ENCODE peak calls at places on chromosomes 5 and 9, in five cellular contexts. One of them, this sample, is unnamed.

GRCh38 chr5:177040814-177041410 is 18.4 kb downstream of the ZNF346 start:
- ATAC-seq in RWPE2: no peak
- ATAC-seq in stimulated activated naive CD8-positive, alpha-beta T cell treated with anti-CD3 and anti-CD28 coated beads, Interleukin-15, Interleukin-2, amounts not matched to agents 100 U/mL and 50 U/mL, for 24 hours: no peak
- ATAC-seq in naive thymus-derived CD8-positive, alpha-beta T cell: no peak
- ATAC-seq in activated T-cell treated with anti-CD3 and anti-CD28 coated beads, Interleukin-2, amount 50 U/mL, for 4 hours: no peak
- ATAC-seq in this sample: peak; percentile 24

GRCh38 chr5:116738270-116738947 is 163.8 kb upstream of the SEMA6A start:
- ATAC-seq in activated T-cell treated with anti-CD3 and anti-CD28 coated beads, Interleukin-2, amount 50 U/mL, for 4 hours: no peak
- ATAC-seq in naive thymus-derived CD8-positive, alpha-beta T cell: no peak
- ATAC-seq in RWPE2: no peak
- ATAC-seq in stimulated activated naive CD8-positive, alpha-beta T cell treated with anti-CD3 and anti-CD28 coated beads, Interleukin-15, Interleukin-2, amounts not matched to agents 100 U/mL and 50 U/mL, for 24 hours: no peak
- ATAC-seq in this sample: no peak

GRCh38 chr5:143417503-143418139 is 14.1 kb upstream of the NR3C1 start:
- ATAC-seq in RWPE2: no peak
- ATAC-seq in naive thymus-derived CD8-positive, alpha-beta T cell: no peak
- ATAC-seq in stimulated activated naive CD8-positive, alpha-beta T cell treated with anti-CD3 and anti-CD28 coated beads, Interleukin-15, Interleukin-2, amounts not matched to agents 100 U/mL and 50 U/mL, for 24 hours: no peak
- ATAC-seq in activated T-cell treated with anti-CD3 and anti-CD28 coated beads, Interleukin-2, amount 50 U/mL, for 4 hours: no peak
- ATAC-seq in this sample: no peak

GRCh38 chr5:14272548-14273205 is 129.5 kb downstream of the TRIO start:
- ATAC-seq in activated T-cell treated with anti-CD3 and anti-CD28 coated beads, Interleukin-2, amount 50 U/mL, for 4 hours: no peak
- ATAC-seq in stimulated activated naive CD8-positive, alpha-beta T cell treated with anti-CD3 and anti-CD28 coated beads, Interleukin-15, Interleukin-2, amounts not matched to agents 100 U/mL and 50 U/mL, for 24 hours: no peak
- ATAC-seq in naive thymus-derived CD8-positive, alpha-beta T cell: no peak
- ATAC-seq in RWPE2: no peak
- ATAC-seq in this sample: no peak

GRCh38 chr5:108259306-108259705 is 122.6 kb downstream of the FBXL17 start:
- ATAC-seq in RWPE2: no peak
- ATAC-seq in stimulated activated naive CD8-positive, alpha-beta T cell treated with anti-CD3 and anti-CD28 coated beads, Interleukin-15, Interleukin-2, amounts not matched to agents 100 U/mL and 50 U/mL, for 24 hours: no peak
- ATAC-seq in naive thymus-derived CD8-positive, alpha-beta T cell: no peak
- ATAC-seq in activated T-cell treated with anti-CD3 and anti-CD28 coated beads, Interleukin-2, amount 50 U/mL, for 4 hours: no peak
- ATAC-seq in this sample: no peak

GRCh38 chr9:93976081-93976480 is 20.9 kb upstream of the BARX1 start:
- ATAC-seq in naive thymus-derived CD8-positive, alpha-beta T cell: no peak
- ATAC-seq in stimulated activated naive CD8-positive, alpha-beta T cell treated with anti-CD3 and anti-CD28 coated beads, Interleukin-15, Interleukin-2, amounts not matched to agents 100 U/mL and 50 U/mL, for 24 hours: no peak
- ATAC-seq in RWPE2: no peak
- ATAC-seq in activated T-cell treated with anti-CD3 and anti-CD28 coated beads, Interleukin-2, amount 50 U/mL, for 4 hours: no peak
- ATAC-seq in this sample: no peak

GRCh38 chr5:131615953-131616352 is 19.1 kb downstream of the RAPGEF6 start:
- ATAC-seq in stimulated activated naive CD8-positive, alpha-beta T cell treated with anti-CD3 and anti-CD28 coated beads, Interleukin-15, Interleukin-2, amounts not matched to agents 100 U/mL and 50 U/mL, for 24 hours: no peak
- ATAC-seq in naive thymus-derived CD8-positive, alpha-beta T cell: no peak
- ATAC-seq in activated T-cell treated with anti-CD3 and anti-CD28 coated beads, Interleukin-2, amount 50 U/mL, for 4 hours: no peak
- ATAC-seq in RWPE2: no peak
- ATAC-seq in this sample: no peak

GRCh38 chr5:78908173-78908901 is 76.8 kb downstream of the ARSB start:
- ATAC-seq in RWPE2: no peak
- ATAC-seq in activated T-cell treated with anti-CD3 and anti-CD28 coated beads, Interleukin-2, amount 50 U/mL, for 4 hours: no peak
- ATAC-seq in naive thymus-derived CD8-positive, alpha-beta T cell: no peak
- ATAC-seq in stimulated activated naive CD8-positive, alpha-beta T cell treated with anti-CD3 and anti-CD28 coated beads, Interleukin-15, Interleukin-2, amounts not matched to agents 100 U/mL and 50 U/mL, for 24 hours: no peak
- ATAC-seq in this sample: no peak

GRCh38 chr5:82106806-82107205 is 135.0 kb downstream of the ATG10 start:
- ATAC-seq in naive thymus-derived CD8-positive, alpha-beta T cell: no peak
- ATAC-seq in RWPE2: no peak
- ATAC-seq in activated T-cell treated with anti-CD3 and anti-CD28 coated beads, Interleukin-2, amount 50 U/mL, for 4 hours: no peak
- ATAC-seq in stimulated activated naive CD8-positive, alpha-beta T cell treated with anti-CD3 and anti-CD28 coated beads, Interleukin-15, Interleukin-2, amounts not matched to agents 100 U/mL and 50 U/mL, for 24 hours: no peak
- ATAC-seq in this sample: no peak

GRCh38 chr5:62115009-62115408 is 191.0 kb upstream of the KIF2A start:
- ATAC-seq in activated T-cell treated with anti-CD3 and anti-CD28 coated beads, Interleukin-2, amount 50 U/mL, for 4 hours: no peak
- ATAC-seq in stimulated activated naive CD8-positive, alpha-beta T cell treated with anti-CD3 and anti-CD28 coated beads, Interleukin-15, Interleukin-2, amounts not matched to agents 100 U/mL and 50 U/mL, for 24 hours: no peak
- ATAC-seq in naive thymus-derived CD8-positive, alpha-beta T cell: no peak
- ATAC-seq in RWPE2: no peak
- ATAC-seq in this sample: no peak

GRCh38 chr9:115369322-115369957 is 251.5 kb upstream of the TNC start:
- ATAC-seq in stimulated activated naive CD8-positive, alpha-beta T cell treated with anti-CD3 and anti-CD28 coated beads, Interleukin-15, Interleukin-2, amounts not matched to agents 100 U/mL and 50 U/mL, for 24 hours: no peak
- ATAC-seq in activated T-cell treated with anti-CD3 and anti-CD28 coated beads, Interleukin-2, amount 50 U/mL, for 4 hours: no peak
- ATAC-seq in RWPE2: no peak
- ATAC-seq in naive thymus-derived CD8-positive, alpha-beta T cell: no peak
- ATAC-seq in this sample: no peak

GRCh38 chr5:175588709-175589429 is 69.0 kb upstream of the HRH2 start:
- ATAC-seq in naive thymus-derived CD8-positive, alpha-beta T cell: no peak
- ATAC-seq in RWPE2: no peak
- ATAC-seq in activated T-cell treated with anti-CD3 and anti-CD28 coated beads, Interleukin-2, amount 50 U/mL, for 4 hours: no peak
- ATAC-seq in stimulated activated naive CD8-positive, alpha-beta T cell treated with anti-CD3 and anti-CD28 coated beads, Interleukin-15, Interleukin-2, amounts not matched to agents 100 U/mL and 50 U/mL, for 24 hours: no peak
- ATAC-seq in this sample: no peak

GRCh38 chr5:142134333-142135010 is 25.9 kb downstream of the NDFIP1 start:
- ATAC-seq in stimulated activated naive CD8-positive, alpha-beta T cell treated with anti-CD3 and anti-CD28 coated beads, Interleukin-15, Interleukin-2, amounts not matched to agents 100 U/mL and 50 U/mL, for 24 hours: no peak
- ATAC-seq in naive thymus-derived CD8-positive, alpha-beta T cell: no peak
- ATAC-seq in activated T-cell treated with anti-CD3 and anti-CD28 coated beads, Interleukin-2, amount 50 U/mL, for 4 hours: no peak
- ATAC-seq in RWPE2: no peak
- ATAC-seq in this sample: no peak

GRCh38 chr9:133892193-133892920 is 99.8 kb downstream of the VAV2 start:
- ATAC-seq in naive thymus-derived CD8-positive, alpha-beta T cell: no peak
- ATAC-seq in activated T-cell treated with anti-CD3 and anti-CD28 coated beads, Interleukin-2, amount 50 U/mL, for 4 hours: no peak
- ATAC-seq in stimulated activated naive CD8-positive, alpha-beta T cell treated with anti-CD3 and anti-CD28 coated beads, Interleukin-15, Interleukin-2, amounts not matched to agents 100 U/mL and 50 U/mL, for 24 hours: no peak
- ATAC-seq in RWPE2: no peak
- ATAC-seq in this sample: no peak

GRCh38 chr9:2704504-2704903 is 12.8 kb upstream of the KCNV2 start:
- ATAC-seq in RWPE2: no peak
- ATAC-seq in activated T-cell treated with anti-CD3 and anti-CD28 coated beads, Interleukin-2, amount 50 U/mL, for 4 hours: no peak
- ATAC-seq in stimulated activated naive CD8-positive, alpha-beta T cell treated with anti-CD3 and anti-CD28 coated beads, Interleukin-15, Interleukin-2, amounts not matched to agents 100 U/mL and 50 U/mL, for 24 hours: no peak
- ATAC-seq in naive thymus-derived CD8-positive, alpha-beta T cell: no peak
- ATAC-seq in this sample: no peak

GRCh38 chr9:73073337-73074175 is 78.1 kb upstream of the ANXA1 start:
- ATAC-seq in stimulated activated naive CD8-positive, alpha-beta T cell treated with anti-CD3 and anti-CD28 coated beads, Interleukin-15, Interleukin-2, amounts not matched to agents 100 U/mL and 50 U/mL, for 24 hours: no peak
- ATAC-seq in activated T-cell treated with anti-CD3 and anti-CD28 coated beads, Interleukin-2, amount 50 U/mL, for 4 hours: no peak
- ATAC-seq in naive thymus-derived CD8-positive, alpha-beta T cell: no peak
- ATAC-seq in RWPE2: no peak
- ATAC-seq in this sample: no peak

GRCh38 chr5:172860520-172861443 is 26.7 kb downstream of the ERGIC1 start:
- ATAC-seq in RWPE2: peak; percentile 91
- ATAC-seq in activated T-cell treated with anti-CD3 and anti-CD28 coated beads, Interleukin-2, amount 50 U/mL, for 4 hours: no peak
- ATAC-seq in naive thymus-derived CD8-positive, alpha-beta T cell: no peak
- ATAC-seq in stimulated activated naive CD8-positive, alpha-beta T cell treated with anti-CD3 and anti-CD28 coated beads, Interleukin-15, Interleukin-2, amounts not matched to agents 100 U/mL and 50 U/mL, for 24 hours: no peak
- ATAC-seq in this sample: no peak

GRCh38 chr9:137445930-137446431 is 4.8 kb upstream of the ENTPD8 start:
- ATAC-seq in RWPE2: no peak
- ATAC-seq in stimulated activated naive CD8-positive, alpha-beta T cell treated with anti-CD3 and anti-CD28 coated beads, Interleukin-15, Interleukin-2, amounts not matched to agents 100 U/mL and 50 U/mL, for 24 hours: no peak
- ATAC-seq in naive thymus-derived CD8-positive, alpha-beta T cell: no peak
- ATAC-seq in activated T-cell treated with anti-CD3 and anti-CD28 coated beads, Interleukin-2, amount 50 U/mL, for 4 hours: no peak
- ATAC-seq in this sample: no peak

GRCh38 chr9:90827181-90827866 is 25.7 kb downstream of the SYK start:
- ATAC-seq in activated T-cell treated with anti-CD3 and anti-CD28 coated beads, Interleukin-2, amount 50 U/mL, for 4 hours: no peak
- ATAC-seq in stimulated activated naive CD8-positive, alpha-beta T cell treated with anti-CD3 and anti-CD28 coated beads, Interleukin-15, Interleukin-2, amounts not matched to agents 100 U/mL and 50 U/mL, for 24 hours: no peak
- ATAC-seq in naive thymus-derived CD8-positive, alpha-beta T cell: no peak
- ATAC-seq in RWPE2: no peak
- ATAC-seq in this sample: no peak

GRCh38 chr5:57366744-57367143 is 115.9 kb downstream of the ACTBL2 start:
- ATAC-seq in naive thymus-derived CD8-positive, alpha-beta T cell: no peak
- ATAC-seq in stimulated activated naive CD8-positive, alpha-beta T cell treated with anti-CD3 and anti-CD28 coated beads, Interleukin-15, Interleukin-2, amounts not matched to agents 100 U/mL and 50 U/mL, for 24 hours: no peak
- ATAC-seq in RWPE2: peak; percentile 98
- ATAC-seq in activated T-cell treated with anti-CD3 and anti-CD28 coated beads, Interleukin-2, amount 50 U/mL, for 4 hours: no peak
- ATAC-seq in this sample: no peak

GRCh38 chr5:60961685-60962084 is 16.7 kb downstream of the NDUFAF2 start:
- ATAC-seq in naive thymus-derived CD8-positive, alpha-beta T cell: no peak
- ATAC-seq in activated T-cell treated with anti-CD3 and anti-CD28 coated beads, Interleukin-2, amount 50 U/mL, for 4 hours: no peak
- ATAC-seq in stimulated activated naive CD8-positive, alpha-beta T cell treated with anti-CD3 and anti-CD28 coated beads, Interleukin-15, Interleukin-2, amounts not matched to agents 100 U/mL and 50 U/mL, for 24 hours: no peak
- ATAC-seq in RWPE2: no peak
- ATAC-seq in this sample: no peak

GRCh38 chr5:151800527-151800926 is 28.8 kb downstream of the G3BP1 start:
- ATAC-seq in stimulated activated naive CD8-positive, alpha-beta T cell treated with anti-CD3 and anti-CD28 coated beads, Interleukin-15, Interleukin-2, amounts not matched to agents 100 U/mL and 50 U/mL, for 24 hours: no peak
- ATAC-seq in RWPE2: no peak
- ATAC-seq in naive thymus-derived CD8-positive, alpha-beta T cell: peak; percentile 30
- ATAC-seq in activated T-cell treated with anti-CD3 and anti-CD28 coated beads, Interleukin-2, amount 50 U/mL, for 4 hours: no peak
- ATAC-seq in this sample: no peak

GRCh38 chr5:137414112-137414511 is 85.0 kb downstream of the SPOCK1 start:
- ATAC-seq in naive thymus-derived CD8-positive, alpha-beta T cell: no peak
- ATAC-seq in stimulated activated naive CD8-positive, alpha-beta T cell treated with anti-CD3 and anti-CD28 coated beads, Interleukin-15, Interleukin-2, amounts not matched to agents 100 U/mL and 50 U/mL, for 24 hours: no peak
- ATAC-seq in RWPE2: no peak
- ATAC-seq in activated T-cell treated with anti-CD3 and anti-CD28 coated beads, Interleukin-2, amount 50 U/mL, for 4 hours: no peak
- ATAC-seq in this sample: no peak

GRCh38 chr5:143376911-143377838 is 26.3 kb downstream of the NR3C1 start:
- ATAC-seq in stimulated activated naive CD8-positive, alpha-beta T cell treated with anti-CD3 and anti-CD28 coated beads, Interleukin-15, Interleukin-2, amounts not matched to agents 100 U/mL and 50 U/mL, for 24 hours: no peak
- ATAC-seq in naive thymus-derived CD8-positive, alpha-beta T cell: no peak
- ATAC-seq in activated T-cell treated with anti-CD3 and anti-CD28 coated beads, Interleukin-2, amount 50 U/mL, for 4 hours: no peak
- ATAC-seq in RWPE2: peak; percentile 95
- ATAC-seq in this sample: peak; percentile 26

GRCh38 chr9:36802171-36802920 is 229.7 kb downstream of the MELK start:
- ATAC-seq in stimulated activated naive CD8-positive, alpha-beta T cell treated with anti-CD3 and anti-CD28 coated beads, Interleukin-15, Interleukin-2, amounts not matched to agents 100 U/mL and 50 U/mL, for 24 hours: no peak
- ATAC-seq in RWPE2: peak; percentile 83
- ATAC-seq in naive thymus-derived CD8-positive, alpha-beta T cell: no peak
- ATAC-seq in activated T-cell treated with anti-CD3 and anti-CD28 coated beads, Interleukin-2, amount 50 U/mL, for 4 hours: no peak
- ATAC-seq in this sample: no peak

GRCh38 chr5:95883185-95884020 is 60.9 kb upstream of the GLRX start:
- ATAC-seq in activated T-cell treated with anti-CD3 and anti-CD28 coated beads, Interleukin-2, amount 50 U/mL, for 4 hours: peak; percentile 23
- ATAC-seq in RWPE2: peak; percentile 14
- ATAC-seq in naive thymus-derived CD8-positive, alpha-beta T cell: no peak
- ATAC-seq in stimulated activated naive CD8-positive, alpha-beta T cell treated with anti-CD3 and anti-CD28 coated beads, Interleukin-15, Interleukin-2, amounts not matched to agents 100 U/mL and 50 U/mL, for 24 hours: peak; percentile 34
- ATAC-seq in this sample: peak; percentile 45

GRCh38 chr9:109035684-109036423 is 22.6 kb upstream of the CTNNAL1 start:
- ATAC-seq in naive thymus-derived CD8-positive, alpha-beta T cell: no peak
- ATAC-seq in stimulated activated naive CD8-positive, alpha-beta T cell treated with anti-CD3 and anti-CD28 coated beads, Interleukin-15, Interleukin-2, amounts not matched to agents 100 U/mL and 50 U/mL, for 24 hours: no peak
- ATAC-seq in RWPE2: peak; percentile 85
- ATAC-seq in activated T-cell treated with anti-CD3 and anti-CD28 coated beads, Interleukin-2, amount 50 U/mL, for 4 hours: no peak
- ATAC-seq in this sample: no peak

GRCh38 chr5:157369507-157369906 is 90.5 kb upstream of the NIPAL4 start:
- ATAC-seq in stimulated activated naive CD8-positive, alpha-beta T cell treated with anti-CD3 and anti-CD28 coated beads, Interleukin-15, Interleukin-2, amounts not matched to agents 100 U/mL and 50 U/mL, for 24 hours: no peak
- ATAC-seq in activated T-cell treated with anti-CD3 and anti-CD28 coated beads, Interleukin-2, amount 50 U/mL, for 4 hours: no peak
- ATAC-seq in RWPE2: no peak
- ATAC-seq in naive thymus-derived CD8-positive, alpha-beta T cell: no peak
- ATAC-seq in this sample: no peak